ENCODE peak calls at places on chromosomes 11 and 22, in six cellular contexts. V, H, C, W, B and O are unnamed samples.

GRCh38 chr11:1259561-1259960 is 36.7 kb downstream of the MUC5B start:
- DNase-seq in B (no peak), W (no peak), C (no peak), H (no peak), V (no peak), O (no peak)

GRCh38 chr11:120182357-120182756 is 28.5 kb upstream of the OAF start:
- DNase-seq in B (no peak), V (no peak), H (no peak), W (peak), C (no peak), O (no peak)

GRCh38 chr11:32118025-32118974 is 27.4 kb downstream of the RCN1 start:
- DNase-seq in C (no peak), V (no peak), W (no peak), H (peak), B (peak), O (no peak)

GRCh38 chr11:12278766-12279671 is 98.4 kb upstream of the PARVA start:
- DNase-seq in W (peak), V (no peak), H (no peak), B (no peak), C (no peak), O (no peak)

GRCh38 chr11:5726351-5726750 is 9.9 kb upstream of the OR56B1 start:
- DNase-seq in B (no peak), C (no peak), W (no peak), V (no peak), H (no peak), O (no peak)

GRCh38 chr11:134120921-134121526 is 52.2 kb downstream of the JAM3 start:
- DNase-seq in W (no peak), V (peak), H (peak), B (peak), C (peak), O (no peak)

GRCh38 chr11:66728760-66729385 is at the start of gene SPTBN2:
- DNase-seq in V (no peak), H (no peak), B (peak), C (no peak), W (no peak), O (peak)

GRCh38 chr11:84780689-84781293 is 846.4 kb downstream of the DLG2 start:
- DNase-seq in V (no peak), H (peak), B (peak), C (no peak), W (no peak), O (no peak)

GRCh38 chr11:105219269-105219668 is 79.7 kb upstream of the CARD18 start:
- DNase-seq in H (no peak), V (no peak), C (no peak), W (no peak), B (no peak), O (no peak)

GRCh38 chr11:120115272-120116000 is 22.5 kb downstream of the TRIM29 start:
- DNase-seq in B (no peak), V (no peak), H (no peak), C (no peak), W (no peak), O (no peak)

GRCh38 chr11:118691926-118692830 is 12.7 kb upstream of the TREH start:
- DNase-seq in H (peak), B (peak), W (no peak), V (no peak), C (no peak), O (no peak)

GRCh38 chr11:75554258-75555022 is 7.6 kb upstream of the SERPINH1 start:
- DNase-seq in B (peak), H (peak), V (peak), C (peak), W (peak), O (peak)

GRCh38 chr22:18031670-18032454 is 7.5 kb upstream of the MICAL3 start:
- DNase-seq in H (peak), B (peak), C (no peak), V (no peak), W (peak), O (no peak)

GRCh38 chr11:15113381-15113780 is 1.3 kb upstream of the INSC start:
- DNase-seq in H (no peak), V (no peak), B (no peak), W (no peak), C (no peak), O (no peak)

GRCh38 chr11:106202935-106203620 is 125.6 kb downstream of the AASDHPPT start:
- DNase-seq in W (no peak), C (no peak), V (no peak), H (peak), B (peak), O (no peak)

GRCh38 chr11:73140213-73141030 is 1.7 kb downstream of the FCHSD2 start:
- DNase-seq in V (no peak), H (peak), W (peak), B (peak), C (peak), O (no peak)

GRCh38 chr11:35192347-35192746 is 53.4 kb downstream of the CD44 start:
- DNase-seq in W (peak), B (peak), V (no peak), C (no peak), H (peak), O (no peak)

GRCh38 chr11:69310934-69311766 is 17.2 kb downstream of the MYEOV start:
- DNase-seq in V (no peak), W (peak), H (no peak), B (no peak), C (no peak), O (no peak)

GRCh38 chr11:96219981-96220623 is 122.9 kb downstream of the MAML2 start:
- DNase-seq in B (peak), H (peak), C (no peak), W (peak), V (no peak), O (no peak)
- H3K27ac ChIP-seq in B (no peak), H (peak), C (no peak), W (peak), V (no peak), O (peak)

DNA sequence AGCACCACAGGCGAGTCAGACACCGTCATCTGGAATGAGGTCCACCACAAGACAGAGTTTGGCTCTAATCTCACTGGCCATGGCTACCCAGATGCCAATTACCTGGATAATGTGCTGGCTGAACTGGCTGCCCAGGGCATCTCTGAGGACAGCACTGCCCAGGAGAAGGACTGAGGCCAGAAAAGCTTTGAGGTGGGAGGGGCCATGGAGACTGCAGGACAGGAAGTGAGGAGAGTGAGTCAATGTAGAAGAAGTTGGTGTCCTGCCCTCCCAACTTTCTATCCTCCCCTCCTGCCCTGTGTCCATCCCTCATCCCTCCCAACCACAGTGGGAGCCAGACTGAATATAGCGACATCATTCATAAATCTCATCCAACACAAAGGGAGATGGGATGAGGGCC is 8.0 kb downstream of the MPEG1 start:
- DNase-seq in V (no peak), C (no peak), H (peak), W (no peak), B (no peak), O (no peak)
- H3K27ac ChIP-seq in V (no peak), C (no peak), H (no peak), W (no peak), B (no peak), O (no peak)

GRCh38 chr11:125274309-125274708 is 109.8 kb downstream of the PKNOX2 start:
- DNase-seq in B (no peak), V (no peak), H (no peak), C (no peak), W (no peak), O (no peak)

GRCh38 chr11:125273519-125274000 is 109.0 kb downstream of the PKNOX2 start:
- DNase-seq in W (no peak), V (no peak), B (no peak), C (no peak), H (no peak), O (no peak)

GRCh38 chr11:125275905-125276634 is 111.5 kb downstream of the PKNOX2 start:
- DNase-seq in B (peak), C (no peak), H (peak), W (no peak), V (no peak), O (no peak)

GRCh38 chr11:125276635-125277008 is 112.1 kb downstream of the PKNOX2 start:
- DNase-seq in B (no peak), V (no peak), H (no peak), W (no peak), C (no peak), O (no peak)

GRCh38 chr11:125274774-125275173 is 110.2 kb downstream of the PKNOX2 start:
- DNase-seq in V (no peak), C (no peak), H (no peak), B (no peak), W (no peak), O (no peak)
- H3K27ac ChIP-seq in V (no peak), C (no peak), H (no peak), B (no peak), W (no peak), O (no peak)

GRCh38 chr11:112228706-112229105 is 2.5 kb downstream of the PTS start:
- DNase-seq in H (no peak), B (no peak), W (no peak), C (no peak), V (no peak), O (no peak)

GRCh38 chr11:112227002-112227401 is 774 bp downstream of the PTS start:
- DNase-seq in W (no peak), C (no peak), V (no peak), B (peak), H (peak), O (peak)

GRCh38 chr11:112229159-112229558 is 2.9 kb downstream of the PTS start:
- DNase-seq in B (no peak), H (no peak), V (no peak), W (no peak), C (no peak), O (no peak)

GRCh38 chr11:112226062-112226921 is at the start of gene PTS:
- DNase-seq in B (peak), H (peak), C (peak), V (peak), W (peak), O (peak)

DNA sequence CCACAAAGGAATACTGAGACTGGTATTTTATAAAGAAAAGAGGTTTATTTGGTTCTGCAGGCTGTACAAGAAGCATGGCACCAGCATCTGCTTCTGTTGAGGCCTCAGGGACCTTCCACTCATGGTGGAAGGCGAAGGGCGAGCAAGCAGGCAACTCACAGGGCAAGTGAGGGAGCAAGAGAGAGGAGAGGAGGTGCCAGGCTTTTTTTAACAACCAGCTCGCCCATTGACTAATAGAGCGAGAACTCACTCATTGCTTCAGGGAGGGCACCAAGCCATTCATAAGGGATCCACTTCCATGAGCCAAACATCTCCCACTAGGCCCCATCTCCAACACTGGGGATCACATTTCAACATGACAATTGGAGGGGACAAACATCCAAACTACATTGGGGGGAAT is 1.2 kb downstream of the PTS start:
- DNase-seq in C (no peak), W (no peak), H (no peak), V (no peak), B (no peak), O (no peak)
- H3K27ac ChIP-seq in C (no peak), W (peak), H (peak), V (no peak), B (no peak), O (no peak)

GRCh38 chr11:59172345-59173079 is 580 bp downstream of the DTX4 start:
- DNase-seq in W (no peak), B (peak), C (peak), H (no peak), V (peak), O (no peak)
- H3K27ac ChIP-seq in W (peak), B (no peak), C (peak), H (peak), V (peak), O (peak)

GRCh38 chr11:22922672-22923071 is 62.4 kb upstream of the CCDC179 start:
- DNase-seq in W (no peak), C (no peak), H (no peak), V (no peak), B (no peak), O (no peak)
- H3K27ac ChIP-seq in W (no peak), C (no peak), H (no peak), V (no peak), B (no peak), O (no peak)

GRCh38 chr22:29030016-29030617 is 31.5 kb downstream of the C22orf31 start:
- DNase-seq in C (no peak), V (no peak), W (no peak), H (no peak), B (peak), O (no peak)

GRCh38 chr22:29030618-29031235 is 30.9 kb downstream of the C22orf31 start:
- DNase-seq in V (peak), C (peak), W (peak), H (peak), B (peak), O (peak)

GRCh38 chr22:29032014-29032475 is 29.6 kb downstream of the C22orf31 start:
- DNase-seq in H (no peak), C (no peak), V (no peak), B (peak), W (no peak), O (no peak)

GRCh38 chr22:29032584-29032983 is 29.0 kb downstream of the C22orf31 start:
- DNase-seq in W (no peak), B (no peak), C (no peak), H (peak), V (no peak), O (no peak)

DNA sequence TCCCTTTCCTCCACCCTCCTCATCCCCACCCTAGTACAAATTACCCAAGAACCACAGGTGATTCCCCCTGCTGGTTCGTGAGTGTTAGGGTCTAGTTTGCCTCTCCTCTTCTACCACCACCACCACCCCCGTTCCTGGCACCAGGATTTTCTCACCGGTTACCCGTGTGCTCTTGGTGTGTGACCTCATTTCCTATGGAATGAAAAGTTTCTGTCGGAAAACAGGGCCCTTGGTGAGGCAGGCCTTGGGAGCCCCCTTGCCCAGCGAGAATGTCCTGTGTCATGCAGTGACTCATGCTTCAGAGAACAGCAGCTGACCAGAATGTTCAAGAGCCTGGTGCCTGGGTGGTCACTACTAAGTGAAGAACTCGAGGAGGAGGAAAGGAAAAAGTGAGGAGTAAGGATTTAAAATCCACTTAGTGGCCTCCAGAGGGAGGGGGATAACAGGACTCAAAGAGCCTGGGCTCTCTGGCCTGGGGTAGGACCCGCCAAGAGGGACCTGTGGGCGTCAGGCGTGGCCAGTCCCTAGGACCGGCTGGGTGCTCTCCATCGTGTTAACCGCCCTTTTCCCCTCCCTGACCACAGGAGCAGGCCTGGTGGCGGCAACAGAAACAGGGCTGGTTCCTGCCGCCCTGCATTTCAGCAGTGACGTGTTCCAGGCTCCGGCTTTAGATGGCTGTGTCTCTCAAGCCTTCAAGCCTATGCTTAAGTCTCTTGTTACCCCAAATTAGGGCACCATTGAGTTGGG is 30.2 kb downstream of the C22orf31 start:
- DNase-seq in C (no peak), V (peak), W (peak), B (peak), H (peak), O (no peak)
- H3K27ac ChIP-seq in C (peak), V (peak), W (peak), B (peak), H (peak), O (peak)

GRCh38 chr11:126423743-126424142 is 68.3 kb downstream of the ST3GAL4 start:
- DNase-seq in B (no peak), V (peak), C (no peak), W (no peak), H (no peak), O (no peak)

GRCh38 chr11:126421243-126421642 is 65.8 kb downstream of the ST3GAL4 start:
- DNase-seq in W (no peak), B (no peak), H (no peak), V (peak), C (peak), O (no peak)

GRCh38 chr11:126422446-126422845 is 67.0 kb downstream of the ST3GAL4 start:
- DNase-seq in C (no peak), B (no peak), V (no peak), W (no peak), H (no peak), O (no peak)

GRCh38 chr11:126424471-126425039 is 69.1 kb downstream of the ST3GAL4 start:
- DNase-seq in B (no peak), H (no peak), C (no peak), W (no peak), V (peak), O (no peak)

GRCh38 chr11:126423154-126423553 is 67.7 kb downstream of the ST3GAL4 start:
- DNase-seq in W (no peak), B (no peak), V (no peak), H (no peak), C (no peak), O (no peak)
- H3K27ac ChIP-seq in W (no peak), B (no peak), V (peak), H (no peak), C (no peak), O (no peak)